ENCODE peak calls at places on chromosomes 5 and 9, in eight cellular contexts. X is HTR-8/SVneo; L is NAMALWA; I is MCF 10A; C is substantia nigra; K is activated CD4-positive, alpha-beta T cell treated with anti-CD3 and anti-CD28 coated beads, Interleukin-2, amount 50 U/mL, for 1 hour; Q is LHCN-M2; N is KBM-7. Y is an unnamed sample.

GRCh38 chr9:2411459-2412215 is 209.9 kb upstream of the VLDLR start:
- DNase-seq in I (no peak), L (no peak), N (no peak), Q (peak), C (no peak), K (no peak), X (peak), Y (peak)

GRCh38 chr5:132176543-132176945 is 51.1 kb downstream of the P4HA2 start:
- DNase-seq in X (no peak), K (no peak), I (no peak), C (no peak), Q (no peak), N (peak), L (peak), Y (no peak)

GRCh38 chr9:13274901-13275641 is 4.4 kb downstream of the MPDZ start:
- DNase-seq in L (no peak), Q (no peak), C (no peak), X (no peak), I (no peak), K (no peak), N (no peak), Y (peak)

GRCh38 chr9:116276651-116277121 is 123.1 kb downstream of the PAPPA start:
- DNase-seq in N (no peak), L (no peak), I (no peak), Q (no peak), K (no peak), C (no peak), X (no peak), Y (no peak)

GRCh38 chr9:78521680-78522079 is 224.8 kb downstream of the PSAT1 start:
- DNase-seq in Q (no peak), N (no peak), X (no peak), I (no peak), K (no peak), C (no peak), L (no peak), Y (no peak)

GRCh38 chr9:132135456-132135855 is 26.4 kb upstream of the NTNG2 start:
- DNase-seq in N (no peak), I (no peak), K (no peak), L (no peak), Q (no peak), X (no peak), C (peak), Y (no peak)

GRCh38 chr9:71706172-71706571 is 62.1 kb downstream of the CEMIP2 start:
- DNase-seq in N (no peak), X (no peak), I (no peak), K (no peak), L (no peak), C (no peak), Q (no peak), Y (no peak)

GRCh38 chr9:19925674-19926503 is 137.1 kb upstream of the SLC24A2 start:
- DNase-seq in L (peak), X (peak), C (peak), Q (peak), K (peak), I (peak), N (peak), Y (peak)

GRCh38 chr9:83362341-83362995 is 175.7 kb downstream of the FRMD3 start:
- DNase-seq in Q (no peak), C (no peak), L (no peak), K (no peak), I (no peak), N (no peak), X (no peak), Y (no peak)

GRCh38 chr9:115531410-115532130 is 413.6 kb upstream of the TNC start:
- DNase-seq in I (no peak), N (no peak), C (no peak), L (no peak), Q (peak), K (no peak), X (no peak), Y (no peak)

GRCh38 chr5:73591698-73592501 is 26.4 kb downstream of the UTP15 start:
- DNase-seq in L (no peak), C (no peak), Q (peak), I (peak), X (no peak), N (no peak), K (no peak), Y (no peak)

GRCh38 chr5:159504857-159505304 is 174.6 kb upstream of the IL12B start:
- DNase-seq in K (no peak), X (peak), Q (peak), N (no peak), L (no peak), C (peak), I (peak), Y (no peak)

GRCh38 chr5:173671121-173671949 is 54.9 kb upstream of the BOD1 start:
- DNase-seq in I (no peak), N (no peak), X (no peak), L (no peak), C (peak), K (no peak), Q (no peak), Y (no peak)

GRCh38 chr5:171445910-171446516 is 26.6 kb downstream of the FGF18 start:
- DNase-seq in Q (peak), L (no peak), I (no peak), X (no peak), N (no peak), C (no peak), K (no peak), Y (no peak)

GRCh38 chr9:3179716-3180115 is 335.8 kb upstream of the PUM3 start:
- DNase-seq in Q (no peak), I (no peak), N (no peak), L (no peak), X (no peak), C (no peak), K (no peak), Y (no peak)

GRCh38 chr9:98010450-98010849 is 27.3 kb downstream of the ANP32B start:
- DNase-seq in N (no peak), X (no peak), K (no peak), I (peak), L (peak), Q (peak), C (no peak), Y (peak)

GRCh38 chr5:96942911-96943310 is 7.0 kb downstream of the LNPEP start:
- DNase-seq in L (no peak), N (no peak), I (no peak), K (no peak), C (no peak), Q (no peak), X (no peak), Y (no peak)

GRCh38 chr5:138188632-138189031 is 9.7 kb downstream of the KIF20A start:
- DNase-seq in L (no peak), I (no peak), C (no peak), K (no peak), X (no peak), N (no peak), Q (no peak), Y (no peak)

GRCh38 chr5:674630-675011 is 18.5 kb downstream of the TPPP start:
- DNase-seq in L (no peak), N (no peak), I (no peak), C (no peak), X (no peak), K (no peak), Q (no peak), Y (peak)

GRCh38 chr5:102681403-102681983 is 73.6 kb upstream of the PAM start:
- DNase-seq in L (peak), I (peak), C (peak), N (peak), X (peak), Q (peak), K (peak), Y (peak)

GRCh38 chr9:124802426-124802825 is 25.5 kb downstream of the OLFML2A start:
- DNase-seq in X (no peak), C (no peak), I (no peak), Q (peak), K (no peak), N (no peak), L (no peak), Y (no peak)

GRCh38 chr9:29456940-29457339 is 1883.7 kb upstream of the C9orf72 start:
- DNase-seq in C (no peak), X (no peak), Q (peak), L (no peak), I (peak), N (no peak), K (no peak), Y (no peak)

Y was measured in trophoblast cell.